ENCODE peak calls at places on chromosomes 5 and 9, in six cellular contexts. One of them, this sample, is unnamed.

GRCh38 chr5:89417990-89418820 is 535.2 kb upstream of the MEF2C start:
- DNase-seq in NCI-H524 treated with DMSO at 0.1 percent for 48 hours: no peak
- DNase-seq in fibroblast of the aortic adventitia: no peak
- DNase-seq in NCI-H1092 treated with DMSO at 0.1 percent for 48 hours: no peak
- DNase-seq in NCI-H460: no peak
- DNase-seq in NCI-H69: no peak
- DNase-seq in this sample: no peak

GRCh38 chr5:75753182-75753581 is 35.9 kb upstream of the POC5 start:
- DNase-seq in NCI-H524 treated with DMSO at 0.1 percent for 48 hours: peak; percentile 60
- DNase-seq in fibroblast of the aortic adventitia: no peak
- DNase-seq in NCI-H1092 treated with DMSO at 0.1 percent for 48 hours: no peak
- DNase-seq in NCI-H69: no peak
- DNase-seq in NCI-H460: no peak
- DNase-seq in this sample: no peak

GRCh38 chr5:155885199-155885598 is 441.8 kb upstream of the SGCD start:
- DNase-seq in NCI-H69: no peak
- DNase-seq in NCI-H524 treated with DMSO at 0.1 percent for 48 hours: no peak
- DNase-seq in fibroblast of the aortic adventitia: no peak
- DNase-seq in NCI-H1092 treated with DMSO at 0.1 percent for 48 hours: no peak
- DNase-seq in NCI-H460: no peak
- DNase-seq in this sample: no peak

GRCh38 chr5:34826347-34826746 is 12.6 kb upstream of the TTC23L start:
- DNase-seq in NCI-H69: no peak
- DNase-seq in NCI-H524 treated with DMSO at 0.1 percent for 48 hours: no peak
- DNase-seq in NCI-H1092 treated with DMSO at 0.1 percent for 48 hours: no peak
- DNase-seq in NCI-H460: no peak
- DNase-seq in fibroblast of the aortic adventitia: no peak
- DNase-seq in this sample: no peak

GRCh38 chr5:45162974-45163373 is 354.2 kb downstream of the MRPS30 start:
- DNase-seq in NCI-H524 treated with DMSO at 0.1 percent for 48 hours: no peak
- DNase-seq in NCI-H1092 treated with DMSO at 0.1 percent for 48 hours: peak; percentile 22
- DNase-seq in NCI-H460: no peak
- DNase-seq in fibroblast of the aortic adventitia: no peak
- DNase-seq in NCI-H69: no peak
- DNase-seq in this sample: no peak

GRCh38 chr9:128917151-128917849 is 3.5 kb upstream of the PHYHD1 start:
- DNase-seq in NCI-H524 treated with DMSO at 0.1 percent for 48 hours: no peak
- DNase-seq in NCI-H1092 treated with DMSO at 0.1 percent for 48 hours: peak; percentile 67
- DNase-seq in NCI-H69: no peak
- DNase-seq in NCI-H460: no peak
- DNase-seq in fibroblast of the aortic adventitia: peak; percentile 92
- DNase-seq in this sample: no peak

GRCh38 chr5:152990217-152990616 is 500.3 kb upstream of the GRIA1 start:
- DNase-seq in fibroblast of the aortic adventitia: no peak
- DNase-seq in NCI-H524 treated with DMSO at 0.1 percent for 48 hours: no peak
- DNase-seq in NCI-H460: no peak
- DNase-seq in NCI-H69: no peak
- DNase-seq in NCI-H1092 treated with DMSO at 0.1 percent for 48 hours: no peak
- DNase-seq in this sample: no peak

GRCh38 chr5:128857061-128857677 is 108.1 kb upstream of the SLC27A6 start:
- DNase-seq in fibroblast of the aortic adventitia: no peak
- DNase-seq in NCI-H1092 treated with DMSO at 0.1 percent for 48 hours: no peak
- DNase-seq in NCI-H69: no peak
- DNase-seq in NCI-H524 treated with DMSO at 0.1 percent for 48 hours: no peak
- DNase-seq in NCI-H460: no peak
- DNase-seq in this sample: no peak

GRCh38 chr9:92648447-92649406 is 21.2 kb downstream of the IPPK start:
- DNase-seq in NCI-H460: no peak
- DNase-seq in NCI-H1092 treated with DMSO at 0.1 percent for 48 hours: no peak
- DNase-seq in fibroblast of the aortic adventitia: no peak
- DNase-seq in NCI-H69: no peak
- DNase-seq in NCI-H524 treated with DMSO at 0.1 percent for 48 hours: no peak
- DNase-seq in this sample: no peak

GRCh38 chr5:173094012-173094661 is 38.0 kb downstream of the CREBRF start:
- DNase-seq in fibroblast of the aortic adventitia: peak; percentile 98
- DNase-seq in NCI-H69: peak; percentile 4
- DNase-seq in NCI-H460: no peak
- DNase-seq in NCI-H524 treated with DMSO at 0.1 percent for 48 hours: no peak
- DNase-seq in NCI-H1092 treated with DMSO at 0.1 percent for 48 hours: no peak
- DNase-seq in this sample: no peak

GRCh38 chr5:82091617-82092016 is 119.8 kb downstream of the ATG10 start:
- DNase-seq in NCI-H69: no peak
- DNase-seq in NCI-H460: no peak
- DNase-seq in NCI-H524 treated with DMSO at 0.1 percent for 48 hours: no peak
- DNase-seq in NCI-H1092 treated with DMSO at 0.1 percent for 48 hours: no peak
- DNase-seq in fibroblast of the aortic adventitia: no peak
- DNase-seq in this sample: no peak

GRCh38 chr9:16138961-16139441 is 586.2 kb downstream of the CCDC171 start:
- DNase-seq in NCI-H69: no peak
- DNase-seq in NCI-H460: no peak
- DNase-seq in NCI-H1092 treated with DMSO at 0.1 percent for 48 hours: no peak
- DNase-seq in NCI-H524 treated with DMSO at 0.1 percent for 48 hours: no peak
- DNase-seq in fibroblast of the aortic adventitia: peak; percentile 85
- DNase-seq in this sample: no peak